ENCODE peak calls at places on chromosome 6, in seven cellular contexts. One of them, this sample, is unnamed.

GRCh38 chr6:117449549-117450439 is 24.1 kb upstream of the ROS1 start:
- DNase-seq in neuronal stem cell: peak; percentile 54
- DNase-seq in CD4-positive, CD25-positive, alpha-beta regulatory T cell: peak; percentile 68
- DNase-seq in adrenal gland: peak; percentile 55
- DNase-seq in foreskin fibroblast: peak; percentile 85
- DNase-seq in adipocyte: peak; percentile 94
- DNase-seq in right lobe of liver: no peak
- DNase-seq in this sample: peak; percentile 91

GRCh38 chr6:130969807-130970491 is 93.1 kb downstream of the EPB41L2 start:
- DNase-seq in neuronal stem cell: no peak
- DNase-seq in CD4-positive, CD25-positive, alpha-beta regulatory T cell: no peak
- DNase-seq in adrenal gland: no peak
- DNase-seq in foreskin fibroblast: peak; percentile 60
- DNase-seq in adipocyte: peak; percentile 54
- DNase-seq in right lobe of liver: no peak
- DNase-seq in this sample: peak; percentile 74

GRCh38 chr6:128598561-128598960 is 78.2 kb upstream of the PTPRK start:
- DNase-seq in neuronal stem cell: no peak
- DNase-seq in CD4-positive, CD25-positive, alpha-beta regulatory T cell: no peak
- DNase-seq in adrenal gland: no peak
- DNase-seq in foreskin fibroblast: no peak
- DNase-seq in adipocyte: no peak
- DNase-seq in right lobe of liver: no peak
- DNase-seq in this sample: no peak

GRCh38 chr6:22756365-22756764 is 187.0 kb downstream of the HDGFL1 start:
- DNase-seq in neuronal stem cell: no peak
- DNase-seq in CD4-positive, CD25-positive, alpha-beta regulatory T cell: no peak
- DNase-seq in adrenal gland: no peak
- DNase-seq in foreskin fibroblast: peak; percentile 83
- DNase-seq in adipocyte: peak; percentile 64
- DNase-seq in right lobe of liver: no peak
- DNase-seq in this sample: peak; percentile 35

GRCh38 chr6:94269256-94269655 is 849.9 kb upstream of the EPHA7 start:
- DNase-seq in neuronal stem cell: no peak
- DNase-seq in CD4-positive, CD25-positive, alpha-beta regulatory T cell: no peak
- DNase-seq in adrenal gland: no peak
- DNase-seq in foreskin fibroblast: no peak
- DNase-seq in adipocyte: no peak
- DNase-seq in right lobe of liver: no peak
- DNase-seq in this sample: no peak

GRCh38 chr6:149566372-149567193 is at the start of gene GINM1:
- DNase-seq in neuronal stem cell: no peak
- DNase-seq in CD4-positive, CD25-positive, alpha-beta regulatory T cell: peak; percentile 54
- DNase-seq in adrenal gland: peak; percentile 61
- DNase-seq in foreskin fibroblast: peak; percentile 68
- DNase-seq in adipocyte: peak; percentile 70
- DNase-seq in right lobe of liver: peak; percentile 74
- DNase-seq in this sample: peak; percentile 36

GRCh38 chr6:19789100-19789805 is 47.9 kb upstream of the ID4 start:
- DNase-seq in neuronal stem cell: no peak
- DNase-seq in CD4-positive, CD25-positive, alpha-beta regulatory T cell: no peak
- DNase-seq in adrenal gland: no peak
- DNase-seq in foreskin fibroblast: no peak
- DNase-seq in adipocyte: no peak
- DNase-seq in right lobe of liver: no peak
- DNase-seq in this sample: peak; percentile 43

GRCh38 chr6:451847-452246 is 60.3 kb downstream of the IRF4 start:
- DNase-seq in neuronal stem cell: no peak
- DNase-seq in CD4-positive, CD25-positive, alpha-beta regulatory T cell: no peak
- DNase-seq in adrenal gland: no peak
- DNase-seq in foreskin fibroblast: no peak
- DNase-seq in adipocyte: no peak
- DNase-seq in right lobe of liver: no peak
- DNase-seq in this sample: no peak

GRCh38 chr6:73413102-73413501 is 18.5 kb downstream of the DDX43 start:
- DNase-seq in neuronal stem cell: no peak
- DNase-seq in CD4-positive, CD25-positive, alpha-beta regulatory T cell: no peak
- DNase-seq in adrenal gland: no peak
- DNase-seq in foreskin fibroblast: no peak
- DNase-seq in adipocyte: no peak
- DNase-seq in right lobe of liver: no peak
- DNase-seq in this sample: no peak

GRCh38 chr6:151209071-151209831 is 30.5 kb upstream of the AKAP12 start:
- DNase-seq in neuronal stem cell: no peak
- DNase-seq in CD4-positive, CD25-positive, alpha-beta regulatory T cell: no peak
- DNase-seq in adrenal gland: no peak
- DNase-seq in foreskin fibroblast: peak; percentile 49
- DNase-seq in adipocyte: peak; percentile 23
- DNase-seq in right lobe of liver: no peak
- DNase-seq in this sample: peak; percentile 6

GRCh38 chr6:8623441-8623840 is 188.1 kb upstream of the SLC35B3 start:
- DNase-seq in neuronal stem cell: no peak
- DNase-seq in CD4-positive, CD25-positive, alpha-beta regulatory T cell: no peak
- DNase-seq in adrenal gland: no peak
- DNase-seq in foreskin fibroblast: no peak
- DNase-seq in adipocyte: no peak
- DNase-seq in right lobe of liver: no peak
- DNase-seq in this sample: no peak

GRCh38 chr6:134079406-134079921 is 27.0 kb upstream of the SLC2A12 start:
- DNase-seq in neuronal stem cell: no peak
- DNase-seq in CD4-positive, CD25-positive, alpha-beta regulatory T cell: no peak
- DNase-seq in adrenal gland: no peak
- DNase-seq in foreskin fibroblast: no peak
- DNase-seq in adipocyte: no peak
- DNase-seq in right lobe of liver: no peak
- DNase-seq in this sample: no peak

GRCh38 chr6:45816674-45817297 is 198.9 kb downstream of the CLIC5 start:
- DNase-seq in neuronal stem cell: no peak
- DNase-seq in CD4-positive, CD25-positive, alpha-beta regulatory T cell: no peak
- DNase-seq in adrenal gland: no peak
- DNase-seq in foreskin fibroblast: peak; percentile 24
- DNase-seq in adipocyte: peak; percentile 61
- DNase-seq in right lobe of liver: no peak
- DNase-seq in this sample: no peak

GRCh38 chr6:100493206-100493888 is 28.6 kb upstream of the SIM1 start:
- DNase-seq in neuronal stem cell: no peak
- DNase-seq in CD4-positive, CD25-positive, alpha-beta regulatory T cell: no peak
- DNase-seq in adrenal gland: no peak
- DNase-seq in foreskin fibroblast: no peak
- DNase-seq in adipocyte: no peak
- DNase-seq in right lobe of liver: no peak
- DNase-seq in this sample: no peak

GRCh38 chr6:137894779-137895385 is 27.8 kb downstream of the TNFAIP3 start:
- DNase-seq in neuronal stem cell: no peak
- DNase-seq in CD4-positive, CD25-positive, alpha-beta regulatory T cell: no peak
- DNase-seq in adrenal gland: no peak
- DNase-seq in foreskin fibroblast: peak; percentile 84
- DNase-seq in adipocyte: peak; percentile 63
- DNase-seq in right lobe of liver: no peak
- DNase-seq in this sample: no peak

GRCh38 chr6:85191656-85192055 is 258.2 kb upstream of the NT5E start:
- DNase-seq in neuronal stem cell: no peak
- DNase-seq in CD4-positive, CD25-positive, alpha-beta regulatory T cell: no peak
- DNase-seq in adrenal gland: no peak
- DNase-seq in foreskin fibroblast: peak; percentile 64
- DNase-seq in adipocyte: no peak
- DNase-seq in right lobe of liver: no peak
- DNase-seq in this sample: peak; percentile 78

GRCh38 chr6:82646231-82646615 is 282.6 kb downstream of the TPBG start:
- DNase-seq in neuronal stem cell: no peak
- DNase-seq in CD4-positive, CD25-positive, alpha-beta regulatory T cell: no peak
- DNase-seq in adrenal gland: no peak
- DNase-seq in foreskin fibroblast: peak; percentile 13
- DNase-seq in adipocyte: no peak
- DNase-seq in right lobe of liver: no peak
- DNase-seq in this sample: no peak

GRCh38 chr6:33828764-33829731 is 25.2 kb upstream of the MLN start:
- DNase-seq in neuronal stem cell: no peak
- DNase-seq in CD4-positive, CD25-positive, alpha-beta regulatory T cell: no peak
- DNase-seq in adrenal gland: no peak
- DNase-seq in foreskin fibroblast: no peak
- DNase-seq in adipocyte: no peak
- DNase-seq in right lobe of liver: no peak
- DNase-seq in this sample: peak; percentile 38

GRCh38 chr6:29748391-29749352 is 25.4 kb downstream of the HLA-F start:
- DNase-seq in neuronal stem cell: peak; percentile 81
- DNase-seq in CD4-positive, CD25-positive, alpha-beta regulatory T cell: peak; percentile 75
- DNase-seq in adrenal gland: peak; percentile 94
- DNase-seq in foreskin fibroblast: peak; percentile 91
- DNase-seq in adipocyte: peak; percentile 96
- DNase-seq in right lobe of liver: peak; percentile 96
- DNase-seq in this sample: peak; percentile 78

GRCh38 chr6:156563710-156564109 is 213.5 kb upstream of the ARID1B start:
- DNase-seq in neuronal stem cell: no peak
- DNase-seq in CD4-positive, CD25-positive, alpha-beta regulatory T cell: no peak
- DNase-seq in adrenal gland: no peak
- DNase-seq in foreskin fibroblast: no peak
- DNase-seq in adipocyte: no peak
- DNase-seq in right lobe of liver: no peak
- DNase-seq in this sample: no peak

GRCh38 chr6:26223213-26223612 is 136.0 kb downstream of the HFE start:
- DNase-seq in neuronal stem cell: no peak
- DNase-seq in CD4-positive, CD25-positive, alpha-beta regulatory T cell: no peak
- DNase-seq in adrenal gland: no peak
- DNase-seq in foreskin fibroblast: no peak
- DNase-seq in adipocyte: peak; percentile 62
- DNase-seq in right lobe of liver: no peak
- DNase-seq in this sample: peak; percentile 23

GRCh38 chr6:77264970-77265369 is 198.3 kb downstream of the HTR1B start:
- DNase-seq in neuronal stem cell: no peak
- DNase-seq in CD4-positive, CD25-positive, alpha-beta regulatory T cell: no peak
- DNase-seq in adrenal gland: no peak
- DNase-seq in foreskin fibroblast: no peak
- DNase-seq in adipocyte: no peak
- DNase-seq in right lobe of liver: no peak
- DNase-seq in this sample: no peak

GRCh38 chr6:104207635-104208034 is 652.1 kb downstream of the HACE1 start:
- DNase-seq in neuronal stem cell: no peak
- DNase-seq in CD4-positive, CD25-positive, alpha-beta regulatory T cell: no peak
- DNase-seq in adrenal gland: no peak
- DNase-seq in foreskin fibroblast: no peak
- DNase-seq in adipocyte: no peak
- DNase-seq in right lobe of liver: no peak
- DNase-seq in this sample: no peak

GRCh38 chr6:159729598-159729997 is 2.3 kb downstream of the WTAP start:
- DNase-seq in neuronal stem cell: no peak
- DNase-seq in CD4-positive, CD25-positive, alpha-beta regulatory T cell: no peak
- DNase-seq in adrenal gland: no peak
- DNase-seq in foreskin fibroblast: peak; percentile 33
- DNase-seq in adipocyte: peak; percentile 27
- DNase-seq in right lobe of liver: no peak
- DNase-seq in this sample: peak; percentile 31

GRCh38 chr6:87244380-87244779 is 78.0 kb upstream of the SMIM8 start:
- DNase-seq in neuronal stem cell: no peak
- DNase-seq in CD4-positive, CD25-positive, alpha-beta regulatory T cell: no peak
- DNase-seq in adrenal gland: no peak
- DNase-seq in foreskin fibroblast: no peak
- DNase-seq in adipocyte: no peak
- DNase-seq in right lobe of liver: no peak
- DNase-seq in this sample: peak; percentile 14

GRCh38 chr6:121093928-121094327 is 240.4 kb downstream of the TBC1D32 start:
- DNase-seq in neuronal stem cell: no peak
- DNase-seq in CD4-positive, CD25-positive, alpha-beta regulatory T cell: no peak
- DNase-seq in adrenal gland: no peak
- DNase-seq in foreskin fibroblast: peak; percentile 42
- DNase-seq in adipocyte: peak; percentile 62
- DNase-seq in right lobe of liver: no peak
- DNase-seq in this sample: peak; percentile 67

GRCh38 chr6:155782320-155782730 is 326.7 kb upstream of the NOX3 start:
- DNase-seq in neuronal stem cell: no peak
- DNase-seq in CD4-positive, CD25-positive, alpha-beta regulatory T cell: no peak
- DNase-seq in adrenal gland: no peak
- DNase-seq in foreskin fibroblast: peak; percentile 81
- DNase-seq in adipocyte: peak; percentile 71
- DNase-seq in right lobe of liver: no peak
- DNase-seq in this sample: peak; percentile 93

GRCh38 chr6:56807992-56808342 is 146.9 kb upstream of the BEND6 start:
- DNase-seq in neuronal stem cell: no peak
- DNase-seq in CD4-positive, CD25-positive, alpha-beta regulatory T cell: no peak
- DNase-seq in adrenal gland: no peak
- DNase-seq in foreskin fibroblast: no peak
- DNase-seq in adipocyte: no peak
- DNase-seq in right lobe of liver: no peak
- DNase-seq in this sample: no peak

GRCh38 chr6:112195166-112195565 is 59.2 kb downstream of the LAMA4 start:
- DNase-seq in neuronal stem cell: no peak
- DNase-seq in CD4-positive, CD25-positive, alpha-beta regulatory T cell: no peak
- DNase-seq in adrenal gland: no peak
- DNase-seq in foreskin fibroblast: no peak
- DNase-seq in adipocyte: no peak
- DNase-seq in right lobe of liver: no peak
- DNase-seq in this sample: no peak

GRCh38 chr6:139973602-139974373 is 599.3 kb upstream of the CITED2 start:
- DNase-seq in neuronal stem cell: no peak
- DNase-seq in CD4-positive, CD25-positive, alpha-beta regulatory T cell: no peak
- DNase-seq in adrenal gland: no peak
- DNase-seq in foreskin fibroblast: peak; percentile 88
- DNase-seq in adipocyte: peak; percentile 48
- DNase-seq in right lobe of liver: no peak
- DNase-seq in this sample: peak; percentile 97

GRCh38 chr6:113805167-113805835 is 51.8 kb upstream of the MARCKS start:
- DNase-seq in neuronal stem cell: no peak
- DNase-seq in CD4-positive, CD25-positive, alpha-beta regulatory T cell: no peak
- DNase-seq in adrenal gland: no peak
- DNase-seq in foreskin fibroblast: no peak
- DNase-seq in adipocyte: no peak
- DNase-seq in right lobe of liver: no peak
- DNase-seq in this sample: no peak
- H3K4me3 ChIP-seq in neuronal stem cell: no peak overlapping the region
- H3K4me3 ChIP-seq in CD4-positive, CD25-positive, alpha-beta regulatory T cell: no peak overlapping the region
- H3K4me3 ChIP-seq in adrenal gland: no peak overlapping the region
- H3K4me3 ChIP-seq in foreskin fibroblast: no peak overlapping the region
- H3K4me3 ChIP-seq in adipocyte: no peak overlapping the region
- H3K4me3 ChIP-seq in right lobe of liver: no peak overlapping the region
- H3K4me3 ChIP-seq in this sample: no peak overlapping the region

GRCh38 chr6:21382821-21383455 is 210.6 kb upstream of the SOX4 start:
- DNase-seq in neuronal stem cell: no peak
- DNase-seq in CD4-positive, CD25-positive, alpha-beta regulatory T cell: no peak
- DNase-seq in adrenal gland: no peak
- DNase-seq in foreskin fibroblast: no peak
- DNase-seq in adipocyte: no peak
- DNase-seq in right lobe of liver: no peak
- DNase-seq in this sample: no peak
- H3K4me3 ChIP-seq in neuronal stem cell: no peak overlapping the region
- H3K4me3 ChIP-seq in CD4-positive, CD25-positive, alpha-beta regulatory T cell: no peak overlapping the region
- H3K4me3 ChIP-seq in adrenal gland: no peak overlapping the region
- H3K4me3 ChIP-seq in foreskin fibroblast: no peak overlapping the region
- H3K4me3 ChIP-seq in adipocyte: no peak overlapping the region
- H3K4me3 ChIP-seq in right lobe of liver: no peak overlapping the region
- H3K4me3 ChIP-seq in this sample: no peak overlapping the region

GRCh38 chr6:167797079-167797870 is 29.4 kb upstream of the AFDN start:
- DNase-seq in neuronal stem cell: no peak
- DNase-seq in CD4-positive, CD25-positive, alpha-beta regulatory T cell: no peak
- DNase-seq in adrenal gland: no peak
- DNase-seq in foreskin fibroblast: no peak
- DNase-seq in adipocyte: no peak
- DNase-seq in right lobe of liver: peak; percentile 81
- DNase-seq in this sample: no peak
- H3K4me3 ChIP-seq in neuronal stem cell: no peak overlapping the region
- H3K4me3 ChIP-seq in CD4-positive, CD25-positive, alpha-beta regulatory T cell: no peak overlapping the region
- H3K4me3 ChIP-seq in adrenal gland: peak overlapping the region; percentile 39
- H3K4me3 ChIP-seq in foreskin fibroblast: no peak overlapping the region
- H3K4me3 ChIP-seq in adipocyte: no peak overlapping the region
- H3K4me3 ChIP-seq in right lobe of liver: peak overlapping the region; percentile 58
- H3K4me3 ChIP-seq in this sample: no peak overlapping the region

GRCh38 chr6:6654599-6655575 is 66.4 kb downstream of the LY86 start:
- DNase-seq in neuronal stem cell: no peak
- DNase-seq in CD4-positive, CD25-positive, alpha-beta regulatory T cell: peak; percentile 45
- DNase-seq in adrenal gland: no peak
- DNase-seq in foreskin fibroblast: no peak
- DNase-seq in adipocyte: no peak
- DNase-seq in right lobe of liver: no peak
- DNase-seq in this sample: peak; percentile 88
- H3K4me3 ChIP-seq in neuronal stem cell: no peak overlapping the region
- H3K4me3 ChIP-seq in CD4-positive, CD25-positive, alpha-beta regulatory T cell: peak overlapping the region; percentile 43
- H3K4me3 ChIP-seq in adrenal gland: no peak overlapping the region
- H3K4me3 ChIP-seq in foreskin fibroblast: no peak overlapping the region
- H3K4me3 ChIP-seq in adipocyte: no peak overlapping the region
- H3K4me3 ChIP-seq in right lobe of liver: no peak overlapping the region
- H3K4me3 ChIP-seq in this sample: no peak overlapping the region

This sample was measured in fibroblast of pulmonary artery.